ENCODE peak calls at places on chromosomes 3 and 15, in five cellular contexts. W, B, U, J and H are unnamed samples.

GRCh38 chr3:9627901-9628633 is 21.2 kb upstream of the MTMR14 start:
- DNase-seq in W (no peak), B (no peak), U (no peak), J (no peak), H (no peak)

GRCh38 chr3:195907730-195908438 is 467 bp downstream of the TNK2 start:
- DNase-seq in J (peak), W (peak), B (peak), U (peak), H (peak)

GRCh38 chr3:52527732-52528595 is 5.7 kb downstream of the NT5DC2 start:
- DNase-seq in B (no peak), W (no peak), J (no peak), U (no peak), H (no peak)

GRCh38 chr3:195247086-195247862 is 23.7 kb downstream of the XXYLT1 start:
- DNase-seq in U (no peak), W (no peak), J (no peak), B (no peak), H (no peak)

GRCh38 chr15:42344763-42345162 is 14.5 kb upstream of the CAPN3 start:
- DNase-seq in W (no peak), J (no peak), B (no peak), U (no peak), H (no peak)

GRCh38 chr3:159881828-159882309 is 106.8 kb upstream of the IL12A start:
- DNase-seq in W (no peak), U (no peak), B (no peak), J (no peak), H (no peak)

GRCh38 chr3:23709987-23710386 is 95.8 kb upstream of the UBE2E1 start:
- DNase-seq in W (no peak), J (no peak), B (no peak), U (no peak), H (no peak)

GRCh38 chr15:80997692-80998091 is 3.0 kb upstream of the TLNRD1 start:
- DNase-seq in J (no peak), B (no peak), W (no peak), U (no peak), H (no peak)